ENCODE peak calls at places on chromosomes 4 and X, in five cellular contexts. N is astrocyte of the spinal cord, K is heart left ventricle, P is brain microvascular endothelial cell, Y is BJ. X is an unnamed sample.

GRCh38 chr4:78299565-78299972 is 242.4 kb downstream of the FRAS1 start:
- DNase-seq in N (no peak), K (no peak), P (no peak), Y (no peak), X (no peak)

GRCh38 chr4:36159208-36159607 is 85.1 kb downstream of the ARAP2 start:
- DNase-seq in N (no peak), K (no peak), P (no peak), Y (no peak), X (no peak)

GRCh38 chrX:110226931-110227330 is 91.0 kb downstream of the AMMECR1 start:
- DNase-seq in N (no peak), K (no peak), P (no peak), Y (no peak), X (no peak)

GRCh38 chr4:152780267-152780811 is 585 bp downstream of the ARFIP1 start:
- DNase-seq in N (no peak), K (no peak), P (peak; percentile 9), Y (peak; percentile 5), X (no peak)

GRCh38 chr4:90186229-90186628 is 59.0 kb downstream of the CCSER1 start:
- DNase-seq in N (no peak), K (no peak), P (no peak), Y (no peak), X (no peak)

GRCh38 chr4:3227878-3228675 is 20.9 kb upstream of the MSANTD1 start:
- DNase-seq in N (no peak), K (peak; percentile 66), P (no peak), Y (no peak), X (no peak)

GRCh38 chr4:182175788-182176519 is 67.2 kb upstream of the TENM3 start:
- DNase-seq in N (no peak), K (no peak), P (no peak), Y (no peak), X (no peak)

GRCh38 chr4:86221076-86221475 is 138.8 kb downstream of the MAPK10 start:
- DNase-seq in N (no peak), K (no peak), P (no peak), Y (no peak), X (no peak)

GRCh38 chr4:7659429-7660175 is 224.9 kb upstream of the PSAPL1 start:
- DNase-seq in N (no peak), K (no peak), P (no peak), Y (no peak), X (no peak)

GRCh38 chrX:75067931-75068330 is 88.2 kb downstream of the ABCB7 start:
- DNase-seq in N (no peak), K (no peak), P (no peak), Y (no peak), X (no peak)

GRCh38 chr4:170109586-170110289 is 20.0 kb upstream of the AADAT start:
- DNase-seq in N (no peak), K (no peak), P (no peak), Y (peak; percentile 41), X (no peak)

GRCh38 chr4:132227349-132228165 is 921.5 kb upstream of the PCDH10 start:
- DNase-seq in N (peak; percentile 18), K (no peak), P (peak; percentile 9), Y (no peak), X (peak; percentile 54)

GRCh38 chr4:166290426-166290825 is 417.4 kb downstream of the TLL1 start:
- DNase-seq in N (no peak), K (no peak), P (no peak), Y (no peak), X (no peak)

GRCh38 chrX:44101300-44101699 is 128.1 kb upstream of the NDP start:
- DNase-seq in N (no peak), K (no peak), P (no peak), Y (no peak), X (no peak)

GRCh38 chrX:143621276-143621675 is 14.6 kb downstream of the SLITRK4 start:
- DNase-seq in N (no peak), K (no peak), P (no peak), Y (no peak), X (no peak)

DNA sequence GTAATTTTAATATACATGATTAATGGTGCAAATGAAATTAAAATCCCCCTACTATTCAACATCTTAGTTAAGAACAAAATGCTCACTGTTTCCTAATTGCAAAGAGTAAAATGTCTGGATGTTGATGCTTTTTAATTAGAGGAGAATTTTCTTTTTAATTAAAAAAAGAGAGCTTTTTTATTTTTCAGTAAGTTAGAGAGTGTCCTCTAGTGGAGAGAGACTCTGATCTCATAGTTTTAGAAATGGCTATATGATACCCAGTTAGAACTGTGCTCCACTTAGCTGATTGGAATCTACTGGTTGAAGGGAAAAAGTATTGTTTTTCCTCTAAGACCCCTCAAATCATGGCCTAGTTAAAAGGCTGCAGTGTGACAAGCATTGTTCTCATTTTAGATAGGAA is 312.0 kb upstream of the MAGEB2 start:
- DNase-seq in N (peak; percentile 13), K (no peak), P (no peak), Y (no peak), X (no peak)
- TF ChIP-seq CTCF in N (peak; percentile 40), K (no peak), P (peak; percentile 27), Y (peak; percentile 41), X (peak; percentile 53)

GRCh38 chr4:41602113-41602512 is 64.2 kb downstream of the LIMCH1 start:
- DNase-seq in N (no peak), K (no peak), P (no peak), Y (no peak), X (no peak)

GRCh38 chr4:41599192-41599786 is 61.3 kb downstream of the LIMCH1 start:
- DNase-seq in N (no peak), K (no peak), P (no peak), Y (no peak), X (no peak)

GRCh38 chr4:41597494-41597893 is 59.5 kb downstream of the LIMCH1 start:
- DNase-seq in N (no peak), K (no peak), P (no peak), Y (no peak), X (no peak)

GRCh38 chr4:41598580-41598979 is 60.6 kb downstream of the LIMCH1 start:
- DNase-seq in N (no peak), K (no peak), P (no peak), Y (no peak), X (no peak)

GRCh38 chr4:41600243-41600642 is 62.3 kb downstream of the LIMCH1 start:
- DNase-seq in N (peak; percentile 26), K (peak; percentile 45), P (no peak), Y (no peak), X (no peak)
- TF ChIP-seq CTCF in N (no peak), K (no peak), P (no peak), Y (no peak), X (no peak)

GRCh38 chr4:1260418-1261106 is 11.6 kb upstream of the CTBP1 start:
- DNase-seq in N (no peak), K (no peak), P (no peak), Y (no peak), X (no peak)

GRCh38 chr4:1255699-1256098 is 6.8 kb upstream of the CTBP1 start:
- DNase-seq in N (no peak), K (no peak), P (no peak), Y (no peak), X (no peak)

GRCh38 chr4:1261107-1261928 is 12.4 kb upstream of the CTBP1 start:
- DNase-seq in N (no peak), K (no peak), P (no peak), Y (no peak), X (no peak)

GRCh38 chr4:1259966-1260365 is 11.0 kb upstream of the CTBP1 start:
- DNase-seq in N (no peak), K (no peak), P (no peak), Y (no peak), X (no peak)

GRCh38 chr4:1258457-1258856 is 9.5 kb upstream of the CTBP1 start:
- DNase-seq in N (no peak), K (no peak), P (no peak), Y (no peak), X (no peak)
- TF ChIP-seq CTCF in N (no peak), K (no peak), P (peak; percentile 7), Y (no peak), X (peak; percentile 35)

GRCh38 chr4:54658321-54659093 is 750 bp downstream of the KIT start:
- DNase-seq in N (peak; percentile 38), K (peak; percentile 46), P (peak; percentile 46), Y (no peak), X (peak; percentile 51)
- TF ChIP-seq CTCF in N (peak; percentile 36), K (peak; percentile 21), P (peak; percentile 55), Y (peak; percentile 53), X (peak; percentile 52)

GRCh38 chrX:107272431-107272921 is 66.1 kb downstream of the DNAAF6 start:
- DNase-seq in N (no peak), K (no peak), P (no peak), Y (no peak), X (no peak)
- TF ChIP-seq CTCF in N (no peak), K (no peak), P (peak; percentile 6), Y (no peak), X (peak; percentile 48)

DNA sequence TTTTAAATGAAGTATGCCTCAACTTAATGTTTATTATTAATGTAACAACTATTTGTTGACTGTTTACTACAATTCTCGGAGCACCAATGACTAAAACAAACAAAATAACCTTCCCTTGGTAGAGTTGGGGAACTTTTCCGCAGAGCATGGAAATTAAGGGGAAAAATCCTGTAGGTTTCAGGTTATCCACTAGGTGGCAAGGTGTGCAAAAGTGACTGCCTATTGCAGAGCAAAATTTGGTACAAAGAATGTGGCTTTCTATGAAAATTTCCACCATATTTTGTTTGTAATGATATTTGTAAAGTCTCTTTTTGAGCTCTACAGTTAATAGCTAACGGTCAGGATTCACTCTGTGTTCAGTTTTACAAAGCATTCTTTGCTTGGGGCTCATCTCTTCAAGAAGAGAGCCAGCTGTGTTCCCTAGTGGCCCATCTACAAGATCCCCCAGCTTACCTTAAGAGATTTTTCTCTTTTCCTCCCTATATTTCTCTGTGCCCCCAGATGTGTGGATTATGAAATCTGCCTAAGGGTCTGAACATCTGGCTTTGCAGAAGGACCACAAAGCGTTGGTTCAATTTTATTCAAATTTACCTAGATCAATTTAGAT is 61.1 kb downstream of the FBXO8 start:
- DNase-seq in N (peak; percentile 29), K (no peak), P (peak; percentile 29), Y (no peak), X (no peak)
- TF ChIP-seq CTCF in N (peak; percentile 69), K (peak; percentile 65), P (peak; percentile 73), Y (peak; percentile 68), X (peak; percentile 70)

GRCh38 chr4:162265802-162266201 is 102.0 kb upstream of the FSTL5 start:
- DNase-seq in N (no peak), K (no peak), P (no peak), Y (no peak), X (no peak)
- TF ChIP-seq CTCF in N (no peak), K (no peak), P (no peak), Y (no peak), X (no peak)

GRCh38 chr4:102610007-102610406 is 108.8 kb downstream of the NFKB1 start:
- DNase-seq in N (no peak), K (no peak), P (peak; percentile 19), Y (no peak), X (no peak)
- TF ChIP-seq CTCF in N (peak; percentile 46), K (peak; percentile 25), P (peak; percentile 66), Y (peak; percentile 34), X (peak; percentile 28)

GRCh38 chr4:1516881-1517480 is 110.7 kb upstream of the NKX1-1 start:
- DNase-seq in N (no peak), K (peak; percentile 16), P (no peak), Y (no peak), X (no peak)
- TF ChIP-seq CTCF in N (no peak), K (no peak), P (no peak), Y (no peak), X (no peak)

X was measured in neural crest cell.